ENCODE peak calls at places on chromosome 20, in seven cellular contexts. Z is H9, E is neuronal stem cell, O is IMR-90, W is mesenchymal stem cell, A is H1, V is trophoblast cell. T is an unnamed sample.

GRCh38 chr20:38515631-38516030 is 43.0 kb downstream of the RALGAPB start:
- DNase-seq in W (no peak), E (no peak), V (no peak), Z (no peak), O (no peak), A (no peak), T (no peak)

GRCh38 chr20:34904202-34904621 is 27.8 kb downstream of the ACSS2 start:
- DNase-seq in A (no peak), Z (no peak), E (no peak), W (no peak), V (no peak), O (no peak), T (no peak)

GRCh38 chr20:46350201-46350985 is 42.1 kb upstream of the CDH22 start:
- DNase-seq in O (peak; percentile 93), E (peak; percentile 38), V (no peak), W (peak; percentile 96), Z (peak; percentile 70), A (no peak), T (peak; percentile 92)

GRCh38 chr20:10955166-10955565 is 281.4 kb upstream of the JAG1 start:
- DNase-seq in O (peak; percentile 18), E (no peak), V (no peak), W (peak; percentile 20), Z (no peak), A (no peak), T (no peak)

GRCh38 chr20:25032478-25033183 is 25.3 kb downstream of the ACSS1 start:
- DNase-seq in W (no peak), Z (peak; percentile 46), V (no peak), A (no peak), E (peak; percentile 40), O (no peak), T (peak; percentile 6)

GRCh38 chr20:34781250-34781649 is 44.2 kb downstream of the NCOA6 start:
- DNase-seq in W (no peak), O (no peak), Z (no peak), E (no peak), V (no peak), A (no peak), T (peak; percentile 34)

GRCh38 chr20:35461620-35462019 is 6.2 kb downstream of the CEP250 start:
- DNase-seq in A (no peak), O (peak; percentile 17), Z (no peak), W (peak; percentile 40), E (no peak), V (no peak), T (no peak)

GRCh38 chr20:11054266-11055025 is 380.6 kb upstream of the JAG1 start:
- DNase-seq in O (no peak), E (no peak), Z (no peak), A (no peak), W (no peak), V (no peak), T (peak; percentile 19)

GRCh38 chr20:39290575-39290974 is 328.4 kb downstream of the DHX35 start:
- DNase-seq in Z (peak; percentile 54), V (no peak), O (no peak), E (no peak), W (no peak), A (no peak), T (peak; percentile 88)

GRCh38 chr20:64144144-64144912 is 19.9 kb upstream of the MYT1 start:
- DNase-seq in V (no peak), E (no peak), W (no peak), O (no peak), Z (no peak), A (no peak), T (no peak)

GRCh38 chr20:723756-724155 is 44.5 kb downstream of the SLC52A3 start:
- DNase-seq in V (no peak), Z (peak; percentile 58), W (no peak), O (no peak), A (no peak), E (no peak), T (no peak)

GRCh38 chr20:34163316-34163715 is 51.3 kb upstream of the EIF2S2 start:
- DNase-seq in V (no peak), W (no peak), A (no peak), E (no peak), O (no peak), Z (no peak), T (no peak)

GRCh38 chr20:9172908-9173307 is 104.0 kb downstream of the PLCB4 start:
- DNase-seq in E (no peak), A (no peak), Z (no peak), W (peak; percentile 21), V (no peak), O (no peak), T (peak; percentile 54)

GRCh38 chr20:17569616-17570346 is at the start of gene DSTN:
- DNase-seq in W (peak; percentile 97), Z (peak; percentile 97), V (peak; percentile 98), O (peak; percentile 95), A (peak; percentile 93), E (peak; percentile 94), T (peak; percentile 99)

GRCh38 chr20:57092112-57092899 is 174.1 kb downstream of the BMP7 start:
- DNase-seq in E (peak; percentile 64), V (peak; percentile 54), O (peak; percentile 26), W (peak; percentile 61), Z (peak; percentile 85), A (peak; percentile 61), T (peak; percentile 69)

GRCh38 chr20:363319-364078 is 16.6 kb downstream of the NRSN2 start:
- DNase-seq in E (no peak), Z (no peak), O (peak; percentile 36), V (no peak), A (no peak), W (peak; percentile 45), T (no peak)

GRCh38 chr20:45341939-45342862 is 6.0 kb downstream of the SDC4 start:
- DNase-seq in Z (peak; percentile 82), V (peak; percentile 80), O (peak; percentile 74), A (no peak), E (no peak), W (peak; percentile 77), T (peak; percentile 98)

GRCh38 chr20:62637110-62637509 is 5.2 kb upstream of the SLCO4A1 start:
- DNase-seq in W (no peak), A (no peak), V (peak; percentile 72), O (no peak), Z (no peak), E (no peak), T (no peak)
- H2AK5ac ChIP-seq in W (no peak overlapping the region), A (no peak overlapping the region), V (no peak overlapping the region), O (no peak overlapping the region), Z (no peak overlapping the region), E (no peak overlapping the region), T (no peak overlapping the region)

DNA sequence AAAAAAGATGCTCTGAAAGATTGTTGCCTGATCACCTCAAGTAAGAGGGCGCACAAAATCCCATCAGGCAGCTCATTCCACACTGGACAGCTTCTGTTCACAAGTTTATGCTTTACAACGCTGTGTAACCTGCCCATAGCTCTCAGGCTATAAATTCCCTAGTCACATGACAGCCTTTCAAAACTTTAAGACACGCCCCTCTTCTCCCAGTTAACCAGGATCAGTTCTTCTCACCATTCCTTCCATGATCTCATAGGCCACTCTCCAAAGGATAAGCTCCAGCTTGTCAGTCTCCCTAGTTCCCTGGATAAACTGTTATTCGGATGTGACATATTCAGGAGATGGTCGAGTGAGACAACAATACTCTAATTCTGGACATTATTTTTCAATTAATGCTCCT is 15.0 kb downstream of the ADNP start:
- DNase-seq in A (no peak), O (peak; percentile 61), W (peak; percentile 88), V (peak; percentile 36), E (no peak), Z (no peak), T (peak; percentile 83)
- H3K27ac ChIP-seq in A (no peak overlapping the region), O (no peak overlapping the region), W (no peak overlapping the region), V (no peak overlapping the region), E (no peak overlapping the region), Z (no peak overlapping the region), T (no peak overlapping the region)

GRCh38 chr20:22288156-22288555 is 296.2 kb downstream of the FOXA2 start:
- DNase-seq in W (no peak), Z (no peak), E (no peak), O (no peak), A (no peak), V (no peak), T (no peak)

GRCh38 chr20:22285555-22285954 is 298.8 kb downstream of the FOXA2 start:
- DNase-seq in V (no peak), A (no peak), W (no peak), Z (no peak), E (no peak), O (no peak), T (peak; percentile 32)

DNA sequence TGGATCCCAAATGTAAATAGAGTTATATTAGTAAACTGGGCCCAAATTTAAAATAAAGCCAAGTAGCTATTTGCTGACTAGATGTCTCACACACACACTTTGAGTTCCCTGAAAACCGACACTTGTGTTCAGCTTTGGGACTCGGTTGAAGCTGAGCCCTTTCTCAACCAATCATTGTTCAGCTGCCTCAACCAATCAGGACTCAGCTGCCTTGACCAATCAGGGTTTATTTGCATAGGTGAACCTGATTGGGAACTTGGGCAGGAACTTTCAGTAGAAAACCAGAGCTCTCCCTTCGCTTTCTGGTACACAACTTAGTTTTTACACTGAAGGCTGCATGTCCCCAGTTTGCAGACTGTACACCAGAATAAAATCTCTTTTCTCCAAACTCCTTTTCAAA is 301.7 kb downstream of the FOXA2 start:
- DNase-seq in V (no peak), O (no peak), W (no peak), Z (no peak), E (no peak), A (no peak), T (no peak)
- H2AK5ac ChIP-seq in V (no peak overlapping the region), O (no peak overlapping the region), W (no peak overlapping the region), Z (no peak overlapping the region), E (no peak overlapping the region), A (no peak overlapping the region), T (no peak overlapping the region)

GRCh38 chr20:58510921-58511320 is 4.3 kb downstream of the APCDD1L start:
- DNase-seq in A (no peak), Z (peak; percentile 7), O (no peak), W (no peak), E (no peak), V (no peak), T (no peak)

GRCh38 chr20:58513580-58514285 is 1.5 kb downstream of the APCDD1L start:
- DNase-seq in W (no peak), A (no peak), E (no peak), Z (peak; percentile 31), V (no peak), O (no peak), T (no peak)

GRCh38 chr20:58512808-58513552 is 2.2 kb downstream of the APCDD1L start:
- DNase-seq in V (no peak), A (no peak), O (no peak), E (no peak), Z (peak; percentile 52), W (no peak), T (peak; percentile 11)

GRCh38 chr20:58511364-58511763 is 3.8 kb downstream of the APCDD1L start:
- DNase-seq in Z (no peak), A (no peak), W (peak; percentile 60), E (no peak), O (peak; percentile 83), V (peak; percentile 61), T (no peak)

DNA sequence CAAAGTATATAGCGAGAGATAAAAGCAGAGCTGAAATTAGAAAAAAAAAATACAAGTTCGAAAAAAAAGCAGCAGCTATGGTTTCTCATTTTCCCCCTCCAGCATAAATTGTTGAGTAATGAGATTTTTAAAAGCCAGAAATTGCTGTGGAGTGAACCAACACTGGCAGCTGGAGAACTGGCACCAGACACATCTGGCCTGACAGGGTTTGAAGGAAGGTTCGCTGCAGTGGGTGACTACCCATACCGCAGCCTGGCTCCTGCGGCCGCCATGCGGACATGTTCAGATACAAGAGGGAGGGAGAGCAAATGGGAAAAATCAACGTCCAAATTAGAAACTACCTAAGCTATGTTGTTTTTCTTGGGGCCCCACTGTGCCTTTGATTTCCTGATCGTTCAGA is 3.3 kb downstream of the APCDD1L start:
- DNase-seq in E (no peak), W (no peak), Z (peak; percentile 2), V (peak; percentile 22), O (no peak), A (no peak), T (no peak)
- H3K27ac ChIP-seq in E (no peak overlapping the region), W (no peak overlapping the region), Z (no peak overlapping the region), V (no peak overlapping the region), O (no peak overlapping the region), A (no peak overlapping the region), T (no peak overlapping the region)